ENCODE peak calls at places on chromosomes 3 and 15, in six cellular contexts. One of them, this sample, is unnamed.

GRCh38 chr15:49282366-49282765 is 112.3 kb downstream of the GALK2 start:
- DNase-seq in foreskin fibroblast: no peak
- DNase-seq in HFF-Myc: no peak
- DNase-seq in MM.1S: no peak
- DNase-seq in GM12864: no peak
- DNase-seq in H1: no peak
- DNase-seq in this sample: no peak

GRCh38 chr3:108106449-108106848 is 15.6 kb upstream of the CD47 start:
- DNase-seq in foreskin fibroblast: no peak
- DNase-seq in HFF-Myc: no peak
- DNase-seq in MM.1S: no peak
- DNase-seq in GM12864: no peak
- DNase-seq in H1: no peak
- DNase-seq in this sample: no peak

GRCh38 chr3:64818196-64818595 is 130.4 kb upstream of the ADAMTS9 start:
- DNase-seq in foreskin fibroblast: no peak
- DNase-seq in HFF-Myc: no peak
- DNase-seq in MM.1S: peak
- DNase-seq in GM12864: no peak
- DNase-seq in H1: no peak
- DNase-seq in this sample: no peak

GRCh38 chr3:46215810-46216414 is 7.8 kb upstream of the CCR1 start:
- DNase-seq in foreskin fibroblast: peak
- DNase-seq in HFF-Myc: no peak
- DNase-seq in MM.1S: no peak
- DNase-seq in GM12864: no peak
- DNase-seq in H1: no peak
- DNase-seq in this sample: no peak

GRCh38 chr3:140540262-140540661 is 137.6 kb upstream of the TRIM42 start:
- DNase-seq in foreskin fibroblast: no peak
- DNase-seq in HFF-Myc: no peak
- DNase-seq in MM.1S: no peak
- DNase-seq in GM12864: no peak
- DNase-seq in H1: no peak
- DNase-seq in this sample: peak

GRCh38 chr3:174440741-174441587 is 418.2 kb upstream of the NAALADL2 start:
- DNase-seq in foreskin fibroblast: peak
- DNase-seq in HFF-Myc: peak
- DNase-seq in MM.1S: peak
- DNase-seq in GM12864: no peak
- DNase-seq in H1: peak
- DNase-seq in this sample: peak

GRCh38 chr15:69131362-69132215 is 28.8 kb upstream of the GLCE start:
- DNase-seq in foreskin fibroblast: no peak
- DNase-seq in HFF-Myc: no peak
- DNase-seq in MM.1S: no peak
- DNase-seq in GM12864: no peak
- DNase-seq in H1: no peak
- DNase-seq in this sample: no peak

GRCh38 chr3:30963223-30963722 is 68.8 kb upstream of the GADL1 start:
- DNase-seq in foreskin fibroblast: no peak
- DNase-seq in HFF-Myc: no peak
- DNase-seq in MM.1S: no peak
- DNase-seq in GM12864: no peak
- DNase-seq in H1: no peak
- DNase-seq in this sample: no peak

GRCh38 chr15:74041777-74042435 is 40.4 kb downstream of the GOLGA6A start:
- DNase-seq in foreskin fibroblast: no peak
- DNase-seq in HFF-Myc: no peak
- DNase-seq in MM.1S: no peak
- DNase-seq in GM12864: no peak
- DNase-seq in H1: no peak
- DNase-seq in this sample: no peak

GRCh38 chr15:68553994-68554715 is 24.6 kb upstream of the CORO2B start:
- DNase-seq in foreskin fibroblast: peak
- DNase-seq in HFF-Myc: peak
- DNase-seq in MM.1S: peak
- DNase-seq in GM12864: peak
- DNase-seq in H1: peak
- DNase-seq in this sample: peak

GRCh38 chr3:117660941-117661635 is 951.5 kb downstream of the TUSC7 start:
- DNase-seq in foreskin fibroblast: peak
- DNase-seq in HFF-Myc: no peak
- DNase-seq in MM.1S: no peak
- DNase-seq in GM12864: no peak
- DNase-seq in H1: no peak
- DNase-seq in this sample: no peak

GRCh38 chr3:132549890-132550578 is 47.0 kb upstream of the ACKR4 start:
- DNase-seq in foreskin fibroblast: peak
- DNase-seq in HFF-Myc: no peak
- DNase-seq in MM.1S: peak
- DNase-seq in GM12864: no peak
- DNase-seq in H1: no peak
- DNase-seq in this sample: peak

GRCh38 chr3:64295594-64295993 is 70.3 kb upstream of the PRICKLE2 start:
- DNase-seq in foreskin fibroblast: peak
- DNase-seq in HFF-Myc: no peak
- DNase-seq in MM.1S: no peak
- DNase-seq in GM12864: no peak
- DNase-seq in H1: no peak
- DNase-seq in this sample: no peak

GRCh38 chr3:65024148-65024547 is 336.3 kb upstream of the ADAMTS9 start:
- DNase-seq in foreskin fibroblast: no peak
- DNase-seq in HFF-Myc: no peak
- DNase-seq in MM.1S: no peak
- DNase-seq in GM12864: no peak
- DNase-seq in H1: peak
- DNase-seq in this sample: no peak

GRCh38 chr3:152669560-152669959 is 165.4 kb upstream of the P2RY1 start:
- DNase-seq in foreskin fibroblast: no peak
- DNase-seq in HFF-Myc: no peak
- DNase-seq in MM.1S: no peak
- DNase-seq in GM12864: no peak
- DNase-seq in H1: no peak
- DNase-seq in this sample: no peak

GRCh38 chr3:42537350-42537749 is 34.9 kb downstream of the VIPR1 start:
- DNase-seq in foreskin fibroblast: no peak
- DNase-seq in HFF-Myc: no peak
- DNase-seq in MM.1S: no peak
- DNase-seq in GM12864: no peak
- DNase-seq in H1: no peak
- DNase-seq in this sample: no peak
- TF ChIP-seq CTCF in foreskin fibroblast: no peak
- TF ChIP-seq CTCF in HFF-Myc: no peak
- TF ChIP-seq CTCF in MM.1S: no peak
- TF ChIP-seq CTCF in GM12864: no peak
- TF ChIP-seq CTCF in H1: no peak
- TF ChIP-seq CTCF in this sample: no peak

GRCh38 chr3:52704611-52705437 is 767 bp downstream of the GLT8D1 start:
- DNase-seq in foreskin fibroblast: peak
- DNase-seq in HFF-Myc: no peak
- DNase-seq in MM.1S: peak
- DNase-seq in GM12864: no peak
- DNase-seq in H1: no peak
- DNase-seq in this sample: peak
- H3K4me3 ChIP-seq in foreskin fibroblast: peak
- H3K4me3 ChIP-seq in HFF-Myc: peak
- H3K4me3 ChIP-seq in MM.1S: peak
- H3K4me3 ChIP-seq in GM12864: peak
- H3K4me3 ChIP-seq in H1: peak
- H3K4me3 ChIP-seq in this sample: peak

GRCh38 chr15:93072440-93073394 is 16.3 kb downstream of the RGMA start:
- DNase-seq in foreskin fibroblast: peak
- DNase-seq in HFF-Myc: no peak
- DNase-seq in MM.1S: no peak
- DNase-seq in GM12864: no peak
- DNase-seq in H1: peak
- DNase-seq in this sample: no peak

GRCh38 chr15:93072011-93072410 is 17.0 kb downstream of the RGMA start:
- DNase-seq in foreskin fibroblast: peak
- DNase-seq in HFF-Myc: no peak
- DNase-seq in MM.1S: no peak
- DNase-seq in GM12864: no peak
- DNase-seq in H1: no peak
- DNase-seq in this sample: no peak

GRCh38 chr15:93074596-93074995 is 14.4 kb downstream of the RGMA start:
- DNase-seq in foreskin fibroblast: no peak
- DNase-seq in HFF-Myc: no peak
- DNase-seq in MM.1S: no peak
- DNase-seq in GM12864: no peak
- DNase-seq in H1: no peak
- DNase-seq in this sample: no peak

GRCh38 chr15:93071469-93071891 is 17.5 kb downstream of the RGMA start:
- DNase-seq in foreskin fibroblast: peak
- DNase-seq in HFF-Myc: no peak
- DNase-seq in MM.1S: no peak
- DNase-seq in GM12864: no peak
- DNase-seq in H1: no peak
- DNase-seq in this sample: no peak

DNA sequence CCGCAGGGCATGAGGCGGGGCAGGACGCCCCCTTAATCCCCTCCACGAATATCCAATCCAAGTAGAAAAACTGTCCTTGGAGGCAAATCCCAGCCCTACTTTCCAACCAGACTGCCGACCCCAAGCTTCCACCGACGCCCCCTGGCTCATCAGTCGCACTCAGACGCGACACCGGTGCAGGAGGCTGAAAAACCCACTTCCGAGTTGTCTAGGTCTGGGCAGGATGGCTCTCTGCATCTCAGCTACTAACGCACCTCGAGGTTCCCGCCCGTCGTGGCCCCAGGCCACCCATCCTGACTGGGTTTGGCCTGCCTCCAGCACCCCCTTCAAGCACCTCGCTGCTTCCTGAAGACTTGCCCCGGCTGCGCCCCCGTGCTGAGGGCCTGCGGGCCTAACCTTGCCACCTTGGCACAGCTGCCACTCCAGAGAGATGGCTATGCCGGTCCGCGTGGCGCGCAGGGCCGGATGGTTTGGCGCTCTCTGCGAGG is 15.5 kb downstream of the RGMA start:
- DNase-seq in foreskin fibroblast: no peak
- DNase-seq in HFF-Myc: no peak
- DNase-seq in MM.1S: no peak
- DNase-seq in GM12864: no peak
- DNase-seq in H1: peak
- DNase-seq in this sample: no peak
- TF ChIP-seq CTCF in foreskin fibroblast: no peak
- TF ChIP-seq CTCF in HFF-Myc: no peak
- TF ChIP-seq CTCF in MM.1S: no peak
- TF ChIP-seq CTCF in GM12864: no peak
- TF ChIP-seq CTCF in H1: no peak
- TF ChIP-seq CTCF in this sample: no peak

GRCh38 chr3:196667056-196667844 is 27.8 kb downstream of the NRROS start:
- DNase-seq in foreskin fibroblast: no peak
- DNase-seq in HFF-Myc: no peak
- DNase-seq in MM.1S: no peak
- DNase-seq in GM12864: no peak
- DNase-seq in H1: no peak
- DNase-seq in this sample: no peak
- H3K4me3 ChIP-seq in foreskin fibroblast: no peak
- H3K4me3 ChIP-seq in HFF-Myc: no peak
- H3K4me3 ChIP-seq in MM.1S: no peak
- H3K4me3 ChIP-seq in GM12864: no peak
- H3K4me3 ChIP-seq in H1: no peak
- H3K4me3 ChIP-seq in this sample: no peak

GRCh38 chr3:119627461-119627860 is 29.8 kb downstream of the PLA1A start:
- DNase-seq in foreskin fibroblast: no peak
- DNase-seq in HFF-Myc: no peak
- DNase-seq in MM.1S: no peak
- DNase-seq in GM12864: no peak
- DNase-seq in H1: no peak
- DNase-seq in this sample: peak
- TF ChIP-seq CTCF in foreskin fibroblast: no peak
- TF ChIP-seq CTCF in HFF-Myc: no peak
- TF ChIP-seq CTCF in MM.1S: no peak
- TF ChIP-seq CTCF in GM12864: no peak
- TF ChIP-seq CTCF in H1: no peak
- TF ChIP-seq CTCF in this sample: no peak

DNA sequence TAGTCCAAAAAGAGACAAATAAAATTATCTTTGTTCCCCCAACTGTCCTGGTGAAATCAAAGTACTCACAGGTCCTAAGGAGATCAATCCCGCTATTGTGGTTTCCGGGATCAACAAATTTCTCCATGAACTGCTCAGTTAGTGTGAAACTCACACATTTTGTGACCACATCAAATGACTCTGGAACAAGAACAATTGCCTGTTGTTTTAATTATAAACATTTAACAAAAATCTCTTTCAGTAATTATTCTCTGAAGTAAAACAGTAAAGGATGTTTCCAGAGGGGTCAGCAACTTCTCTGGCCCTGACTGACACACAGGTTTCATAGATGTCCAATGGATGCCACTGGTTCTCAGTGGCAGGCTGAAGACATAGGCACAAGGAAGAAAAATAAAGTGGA is 3.9 kb downstream of the CLDND1 start:
- DNase-seq in foreskin fibroblast: no peak
- DNase-seq in HFF-Myc: no peak
- DNase-seq in MM.1S: no peak
- DNase-seq in GM12864: no peak
- DNase-seq in H1: no peak
- DNase-seq in this sample: no peak
- H3K4me3 ChIP-seq in foreskin fibroblast: no peak
- H3K4me3 ChIP-seq in HFF-Myc: no peak
- H3K4me3 ChIP-seq in MM.1S: no peak
- H3K4me3 ChIP-seq in GM12864: no peak
- H3K4me3 ChIP-seq in H1: no peak
- H3K4me3 ChIP-seq in this sample: no peak

DNA sequence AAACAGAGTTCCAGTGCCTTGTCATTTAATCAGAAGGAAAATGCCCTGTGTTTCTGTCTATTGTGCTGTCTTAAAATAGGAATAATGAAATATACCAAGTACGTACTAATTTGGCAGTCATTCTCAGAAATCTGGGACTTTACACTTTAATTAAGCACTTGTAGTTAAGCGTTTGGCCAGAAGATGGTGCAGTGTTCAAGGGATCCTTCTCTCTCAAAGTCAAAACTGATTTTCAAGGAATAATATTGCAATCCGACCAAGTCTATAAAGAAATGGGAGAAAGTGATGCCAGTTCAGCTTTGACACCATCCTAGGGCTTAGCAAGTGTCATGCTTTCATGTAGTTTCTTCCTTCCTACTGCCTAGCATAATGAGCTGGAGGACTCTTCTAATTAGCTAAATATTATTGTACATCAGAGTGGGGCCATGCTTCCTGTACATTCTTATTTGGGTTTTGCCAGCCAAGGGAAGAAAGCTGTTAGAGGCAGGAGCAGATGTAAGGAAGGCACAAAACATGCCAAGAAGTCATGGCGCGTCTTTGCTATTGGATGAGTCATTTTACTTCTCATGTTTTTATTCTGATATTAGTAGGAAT is 64.8 kb downstream of the SAMMSON start:
- DNase-seq in foreskin fibroblast: peak
- DNase-seq in HFF-Myc: no peak
- DNase-seq in MM.1S: peak
- DNase-seq in GM12864: no peak
- DNase-seq in H1: no peak
- DNase-seq in this sample: peak
- TF ChIP-seq CTCF in foreskin fibroblast: peak
- TF ChIP-seq CTCF in HFF-Myc: peak
- TF ChIP-seq CTCF in MM.1S: peak
- TF ChIP-seq CTCF in GM12864: peak
- TF ChIP-seq CTCF in H1: peak
- TF ChIP-seq CTCF in this sample: peak

This sample was measured in GM12865.